ENCODE peak calls at places on chromosomes 7 and 10, in seven cellular contexts. G is LHCN-M2; V is CD4-positive, alpha-beta T cell; U is ascending aorta; P is cardiac muscle cell; O is WTC11; I is AG10803. C is an unnamed sample.

GRCh38 chr7:30735631-30736030 is 16.3 kb upstream of the INMT start:
- DNase-seq in V (no peak), G (no peak), P (no peak), I (no peak), U (no peak), O (no peak), C (no peak)

GRCh38 chr10:130498042-130498441 is 361.9 kb downstream of the GLRX3 start:
- DNase-seq in V (no peak), O (no peak), U (no peak), P (no peak), G (no peak), I (no peak), C (no peak)

GRCh38 chr7:8190121-8190895 is 71.7 kb downstream of the ICA1 start:
- DNase-seq in G (peak), I (peak), P (peak), U (no peak), V (peak), O (peak), C (peak)

GRCh38 chr10:78657622-78658165 is 411.1 kb upstream of the ZMIZ1 start:
- DNase-seq in V (peak), I (peak), O (peak), P (peak), U (peak), G (peak), C (peak)

GRCh38 chr7:29469984-29470557 is 93.6 kb upstream of the PRR15 start:
- DNase-seq in O (no peak), I (no peak), V (no peak), U (no peak), P (no peak), G (no peak), C (no peak)

GRCh38 chr10:69045441-69046300 is 42.2 kb upstream of the SRGN start:
- DNase-seq in O (no peak), U (no peak), I (peak), P (peak), V (peak), G (peak), C (no peak)

GRCh38 chr10:123136221-123136805 is 543 bp downstream of the HMX3 start:
- DNase-seq in U (no peak), V (no peak), I (no peak), G (no peak), O (peak), P (no peak), C (no peak)

GRCh38 chr7:143408686-143409551 is at the start of gene EPHA1:
- DNase-seq in V (peak), P (peak), O (peak), G (no peak), I (no peak), U (peak), C (peak)

GRCh38 chr10:69503896-69504265 is 52.6 kb downstream of the TSPAN15 start:
- DNase-seq in U (no peak), G (no peak), O (no peak), P (no peak), I (no peak), V (no peak), C (no peak)

GRCh38 chr10:86723009-86723408 is 33.4 kb upstream of the BMPR1A start:
- DNase-seq in P (no peak), V (no peak), U (no peak), O (no peak), I (no peak), G (no peak), C (no peak)

GRCh38 chr7:115689941-115690340 is 340.6 kb downstream of the TFEC start:
- DNase-seq in P (no peak), I (peak), U (no peak), V (no peak), O (no peak), G (no peak), C (no peak)

GRCh38 chr7:34825221-34825620 is 167.2 kb downstream of the NPSR1 start:
- DNase-seq in U (no peak), O (no peak), P (no peak), G (no peak), I (no peak), V (no peak), C (no peak)

GRCh38 chr10:71064413-71065118 is 147.8 kb upstream of the UNC5B start:
- DNase-seq in U (no peak), I (no peak), P (no peak), V (no peak), G (no peak), O (no peak), C (no peak)

GRCh38 chr10:101612872-101613271 is 24.8 kb downstream of the DPCD start:
- DNase-seq in O (no peak), U (no peak), P (no peak), V (no peak), G (no peak), I (no peak), C (no peak)

GRCh38 chr7:71785216-71785615 is 626.9 kb downstream of the CALN1 start:
- DNase-seq in O (no peak), P (no peak), U (peak), G (no peak), I (no peak), V (no peak), C (no peak)

GRCh38 chr7:14048889-14049288 is 59.4 kb upstream of the ETV1 start:
- DNase-seq in I (no peak), O (no peak), G (no peak), P (no peak), V (no peak), U (no peak), C (no peak)

GRCh38 chr7:137146012-137146455 is 197.5 kb downstream of the PTN start:
- DNase-seq in V (no peak), O (no peak), P (peak), G (peak), I (peak), U (no peak), C (no peak)

GRCh38 chr10:91582063-91582673 is 50.7 kb downstream of the PPP1R3C start:
- DNase-seq in G (no peak), V (no peak), O (no peak), P (no peak), U (no peak), I (no peak), C (no peak)

GRCh38 chr10:124996127-124996853 is 54.4 kb downstream of the ZRANB1 start:
- DNase-seq in I (no peak), V (no peak), G (no peak), P (no peak), O (peak), U (peak), C (no peak)

GRCh38 chr10:44337081-44337480 is 47.8 kb downstream of the CXCL12 start:
- DNase-seq in U (peak), G (no peak), O (no peak), V (no peak), I (no peak), P (no peak), C (no peak)

GRCh38 chr7:74657692-74658170 is at the start of gene GTF2I:
- DNase-seq in G (no peak), U (peak), V (no peak), O (peak), I (no peak), P (no peak), C (no peak)

GRCh38 chr7:44279731-44280505 is 45.5 kb downstream of the CAMK2B start:
- DNase-seq in I (no peak), P (no peak), G (no peak), U (peak), V (no peak), O (peak), C (no peak)

GRCh38 chr10:71740069-71740468 is 20.5 kb upstream of the C10orf105 start:
- DNase-seq in O (no peak), I (peak), V (no peak), U (no peak), G (no peak), P (peak), C (no peak)

GRCh38 chr7:69599211-69599878 is 1.1 kb downstream of the AUTS2 start:
- DNase-seq in U (no peak), I (peak), P (no peak), V (no peak), G (no peak), O (peak), C (no peak)

GRCh38 chr10:69742928-69743602 is 58.6 kb upstream of the COL13A1 start:
- DNase-seq in I (peak), P (peak), V (no peak), U (no peak), O (peak), G (no peak), C (no peak)

C was measured in T-cell.